ENCODE peak calls at places on chromosomes 6 and 20, in six cellular contexts. B, A, X, P, C and N are unnamed samples.

GRCh38 chr6:154583546-154584188 is 73.2 kb upstream of the CNKSR3 start:
- DNase-seq in A (no peak), B (no peak), P (no peak), X (no peak), C (no peak), N (no peak)

GRCh38 chr6:78525961-78526360 is 341.4 kb upstream of the IRAK1BP1 start:
- DNase-seq in C (no peak), B (no peak), X (no peak), P (no peak), A (no peak), N (no peak)

GRCh38 chr6:154197176-154197850 is 158.3 kb downstream of the OPRM1 start:
- DNase-seq in A (peak; percentile 57), B (peak; percentile 24), X (no peak), C (no peak), P (no peak), N (no peak)

GRCh38 chr6:156434049-156434794 is 343.0 kb upstream of the ARID1B start:
- DNase-seq in C (no peak), B (no peak), X (no peak), A (no peak), P (no peak), N (no peak)

GRCh38 chr6:135251964-135252429 is 70.9 kb downstream of the MYB start:
- DNase-seq in C (no peak), X (no peak), B (peak; percentile 35), A (peak; percentile 38), P (no peak), N (no peak)

GRCh38 chr20:3470627-3471396 is at the start of gene ATRN:
- DNase-seq in X (no peak), C (peak; percentile 54), B (peak; percentile 93), P (peak; percentile 41), A (peak; percentile 93), N (peak; percentile 67)

GRCh38 chr20:63356511-63356910 is 4.6 kb downstream of the CHRNA4 start:
- DNase-seq in X (no peak), P (no peak), C (no peak), B (no peak), A (no peak), N (no peak)

GRCh38 chr20:62921119-62921687 is 5.1 kb downstream of the DIDO1 start:
- DNase-seq in B (peak; percentile 57), P (no peak), C (no peak), X (peak; percentile 64), A (peak; percentile 44), N (no peak)

GRCh38 chr20:7650481-7650880 is 289.8 kb downstream of the HAO1 start:
- DNase-seq in X (peak; percentile 82), A (peak; percentile 74), B (peak; percentile 67), C (no peak), P (no peak), N (no peak)

GRCh38 chr20:19095762-19096161 is 116.7 kb upstream of the SLC24A3 start:
- DNase-seq in B (no peak), A (no peak), C (no peak), P (no peak), X (no peak), N (no peak)

GRCh38 chr20:58699246-58700107 is 6.9 kb downstream of the NPEPL1 start:
- DNase-seq in X (no peak), A (no peak), B (peak; percentile 19), P (no peak), C (no peak), N (no peak)

GRCh38 chr6:156557269-156557885 is 219.8 kb upstream of the ARID1B start:
- DNase-seq in A (peak; percentile 76), P (no peak), X (no peak), C (no peak), B (peak; percentile 7), N (no peak)

GRCh38 chr6:110325197-110325596 is 33.0 kb downstream of the METTL24 start:
- DNase-seq in C (no peak), X (no peak), P (no peak), A (peak; percentile 16), B (peak; percentile 73), N (no peak)

GRCh38 chr6:21281366-21281765 is 312.2 kb upstream of the SOX4 start:
- DNase-seq in X (no peak), A (no peak), P (no peak), C (no peak), B (no peak), N (no peak)

GRCh38 chr20:9306521-9306920 is 207.9 kb upstream of the LAMP5 start:
- DNase-seq in B (peak; percentile 79), X (no peak), C (no peak), A (peak; percentile 66), P (peak; percentile 43), N (no peak)

GRCh38 chr20:11890331-11891080 is 27.2 kb upstream of the BTBD3 start:
- DNase-seq in A (peak; percentile 92), B (peak; percentile 92), X (no peak), P (peak; percentile 57), C (no peak), N (no peak)

GRCh38 chr6:158474961-158475343 is 84.9 kb upstream of the TMEM181 start:
- DNase-seq in P (no peak), A (peak; percentile 29), X (no peak), B (peak; percentile 31), C (no peak), N (no peak)

GRCh38 chr20:38299963-38300362 is 4.0 kb upstream of the BPI start:
- DNase-seq in A (no peak), X (no peak), P (no peak), B (no peak), C (no peak), N (no peak)

GRCh38 chr6:41451039-41451438 is 95.1 kb upstream of the FOXP4 start:
- DNase-seq in C (no peak), P (no peak), X (peak; percentile 13), B (no peak), A (no peak), N (no peak)

GRCh38 chr20:4320284-4320683 is 304.9 kb upstream of the RNF24 start:
- DNase-seq in B (no peak), C (no peak), P (no peak), X (no peak), A (no peak), N (no peak)

GRCh38 chr6:42388046-42388445 is 63.7 kb downstream of the TRERF1 start:
- DNase-seq in P (no peak), C (no peak), A (no peak), X (no peak), B (no peak), N (no peak)

GRCh38 chr6:157282279-157282678 is 41.0 kb downstream of the TMEM242 start:
- DNase-seq in P (no peak), B (no peak), A (no peak), C (no peak), X (no peak), N (no peak)

GRCh38 chr20:32052090-32052791 is at the start of gene HCK:
- DNase-seq in C (no peak), X (no peak), P (no peak), B (no peak), A (no peak), N (no peak)

GRCh38 chr6:16681260-16681873 is 79.9 kb downstream of the ATXN1 start:
- DNase-seq in X (no peak), A (peak; percentile 92), P (peak; percentile 61), C (peak; percentile 71), B (peak; percentile 95), N (no peak)

GRCh38 chr20:2140561-2140960 is 38.9 kb downstream of the STK35 start:
- DNase-seq in P (no peak), B (peak; percentile 28), A (no peak), X (no peak), C (no peak), N (no peak)

GRCh38 chr6:116088946-116089345 is 11.7 kb upstream of the NT5DC1 start:
- DNase-seq in C (no peak), X (no peak), P (no peak), B (no peak), A (no peak), N (no peak)

GRCh38 chr20:25669826-25670422 is 26.7 kb downstream of the ZNF337 start:
- DNase-seq in P (no peak), X (peak; percentile 6), B (peak; percentile 70), A (peak; percentile 22), C (peak; percentile 60), N (no peak)

GRCh38 chr6:139839506-139840156 is 465.2 kb upstream of the CITED2 start:
- DNase-seq in A (no peak), B (peak; percentile 57), X (no peak), C (no peak), P (no peak), N (no peak)

GRCh38 chr6:158417760-158418098 is 105.5 kb downstream of the TULP4 start:
- DNase-seq in X (no peak), C (no peak), A (peak; percentile 79), P (no peak), B (peak; percentile 77), N (no peak)

GRCh38 chr6:151242420-151242841 is 2.7 kb downstream of the AKAP12 start:
- DNase-seq in B (peak; percentile 30), P (no peak), C (no peak), A (peak; percentile 50), X (no peak), N (no peak)

GRCh38 chr6:81988446-81988845 is 236.0 kb upstream of the TENT5A start:
- DNase-seq in X (no peak), B (no peak), C (no peak), P (no peak), A (no peak), N (no peak)
- TF ChIP-seq CTCF in X (no peak), B (no peak), C (no peak), P (no peak), A (no peak), N (no peak)

GRCh38 chr6:152575621-152576150 is 61.5 kb downstream of the SYNE1 start:
- DNase-seq in C (peak; percentile 33), P (peak; percentile 6), A (peak; percentile 16), B (peak; percentile 79), X (no peak), N (no peak)
- H3K4me3 ChIP-seq in C (no peak overlapping the region), P (no peak overlapping the region), A (no peak overlapping the region), B (no peak overlapping the region), X (no peak overlapping the region), N (no peak overlapping the region)

GRCh38 chr6:126657556-126658129 is 317.7 kb downstream of the CENPW start:
- DNase-seq in C (no peak), X (peak; percentile 4), P (peak; percentile 10), B (peak; percentile 70), A (peak; percentile 47), N (peak; percentile 4)
- TF ChIP-seq CTCF in C (peak; percentile 36), X (peak; percentile 66), P (peak; percentile 36), B (peak; percentile 76), A (peak; percentile 69), N (peak; percentile 41)

DNA sequence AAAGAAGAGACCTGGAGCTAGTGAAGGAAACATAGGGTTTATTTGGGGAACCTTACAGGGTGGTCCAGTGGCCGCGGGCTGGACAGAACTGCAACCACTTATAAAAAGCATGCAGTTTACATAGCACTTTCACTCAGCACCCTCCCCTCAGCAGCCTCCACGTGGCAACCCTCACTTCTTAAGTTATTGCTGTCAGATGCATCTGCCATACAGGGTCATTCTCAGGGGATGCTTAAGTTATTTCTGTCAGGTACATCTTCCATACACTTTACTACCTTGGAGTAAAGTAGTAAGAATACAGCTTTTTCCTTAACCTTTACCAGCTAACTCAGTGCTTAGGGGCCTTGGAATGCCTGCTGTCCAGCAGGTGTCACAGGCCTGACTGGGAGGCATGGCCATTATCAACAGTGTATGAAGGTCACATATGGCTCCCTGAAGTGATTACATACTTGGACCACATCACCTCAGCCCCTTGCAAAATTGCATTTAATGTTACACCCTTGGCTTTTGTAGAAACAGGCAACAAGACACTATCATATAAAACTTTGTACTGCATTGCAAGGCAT is 2.0 kb upstream of the NOL7 start:
- DNase-seq in B (no peak), A (no peak), X (peak; percentile 23), P (no peak), C (no peak), N (no peak)
- H3K4me3 ChIP-seq in B (no peak overlapping the region), A (no peak overlapping the region), X (peak overlapping the region; percentile 98), P (peak overlapping the region; percentile 99), C (no peak overlapping the region), N (peak overlapping the region; percentile 97)

GRCh38 chr20:577167-577791 is 32.8 kb downstream of the TCF15 start:
- DNase-seq in P (peak; percentile 31), X (peak; percentile 61), C (no peak), A (no peak), B (peak; percentile 18), N (no peak)
- TF ChIP-seq CTCF in P (peak; percentile 54), X (peak; percentile 70), C (peak; percentile 17), A (peak; percentile 26), B (peak; percentile 39), N (peak; percentile 54)